ENCODE peak calls at places on chromosomes 7 and 10, in four cellular contexts. Z is natural killer cell, K is aorta, N is memory B cell. J is an unnamed sample.

GRCh38 chr7:103121641-103122040 is 27.3 kb downstream of the NAPEPLD start:
- ATAC-seq in K (no peak), Z (no peak), N (no peak), J (no peak)

GRCh38 chr10:72550239-72550638 is 75.6 kb downstream of the MICU1 start:
- ATAC-seq in K (no peak), N (no peak), Z (no peak), J (peak)

GRCh38 chr7:158650821-158651225 is 53.8 kb downstream of the NCAPG2 start:
- ATAC-seq in N (no peak), Z (no peak), K (no peak), J (no peak)

GRCh38 chr10:127736915-127737562 is at the start of gene FOXI2:
- ATAC-seq in N (no peak), Z (no peak), K (no peak), J (peak)

GRCh38 chr7:81333536-81333935 is 414.7 kb upstream of the SEMA3C start:
- ATAC-seq in Z (no peak), K (no peak), N (no peak), J (no peak)

GRCh38 chr10:60425392-60426110 is 35.9 kb upstream of the ANK3 start:
- ATAC-seq in K (no peak), N (no peak), Z (no peak), J (peak)

GRCh38 chr10:79318369-79318768 is 28.9 kb upstream of the PPIF start:
- ATAC-seq in N (no peak), K (no peak), Z (no peak), J (no peak)

GRCh38 chr10:100531761-100532160 is 2.1 kb upstream of the NDUFB8 start:
- ATAC-seq in K (no peak), N (no peak), Z (no peak), J (no peak)

GRCh38 chr10:22676435-22676834 is 37.9 kb downstream of the PIP4K2A start:
- ATAC-seq in N (no peak), Z (no peak), K (no peak), J (no peak)

GRCh38 chr10:14926722-14927416 is 27.0 kb downstream of the DCLRE1C start:
- ATAC-seq in N (peak), Z (no peak), K (no peak), J (no peak)

GRCh38 chr7:45709168-45710034 is 135.2 kb downstream of the ADCY1 start:
- ATAC-seq in Z (no peak), K (peak), N (no peak), J (peak)

GRCh38 chr7:7221602-7222038 is 39.3 kb downstream of the C1GALT1 start:
- ATAC-seq in K (no peak), N (no peak), Z (peak), J (peak)

GRCh38 chr7:90409667-90410066 is 6.4 kb downstream of the CLDN12 start:
- ATAC-seq in N (no peak), K (no peak), Z (no peak), J (no peak)

GRCh38 chr7:12089951-12090756 is 120.9 kb upstream of the TMEM106B start:
- ATAC-seq in K (peak), N (no peak), Z (no peak), J (no peak)

GRCh38 chr10:6558759-6559429 is 21.2 kb downstream of the PRKCQ start:
- ATAC-seq in K (no peak), N (no peak), Z (peak), J (no peak)

J was measured in esophagus mucosa.